ENCODE peak calls at places on chromosomes 11 and 22, in ten cellular contexts. T, M, H, W, F, G, L, Y, Q and X are unnamed samples.

GRCh38 chr22:35631597-35631996 is 14.5 kb upstream of the MB start:
- DNase-seq in H (no peak), G (peak; percentile 41), Q (peak; percentile 28), Y (peak; percentile 92), T (peak; percentile 53), M (no peak), W (no peak), L (no peak), F (peak; percentile 73), X (no peak)

GRCh38 chr11:75339685-75340409 is 11.6 kb downstream of the ARRB1 start:
- DNase-seq in H (no peak), Y (no peak), Q (peak; percentile 43), L (no peak), T (no peak), M (no peak), W (no peak), F (no peak), G (no peak), X (no peak)

GRCh38 chr11:10878408-10879214 is 20.8 kb upstream of the ZBED5 start:
- DNase-seq in G (no peak), W (no peak), M (peak; percentile 17), H (peak; percentile 47), Y (peak; percentile 91), T (no peak), Q (peak; percentile 23), L (no peak), F (no peak), X (no peak)

GRCh38 chr22:24706050-24706449 is 68.5 kb downstream of the PIWIL3 start:
- DNase-seq in G (no peak), F (no peak), Y (peak; percentile 81), T (no peak), W (no peak), L (no peak), H (no peak), M (no peak), Q (no peak), X (no peak)

GRCh38 chr11:104663190-104664140 is 234.8 kb downstream of the CASP12 start:
- DNase-seq in M (no peak), W (no peak), Q (no peak), L (no peak), Y (no peak), T (no peak), H (no peak), F (no peak), G (no peak), X (no peak)

GRCh38 chr11:76653674-76654309 is 16.8 kb downstream of the LRRC32 start:
- DNase-seq in M (no peak), H (no peak), F (no peak), L (no peak), Q (no peak), W (no peak), T (peak; percentile 82), Y (no peak), G (no peak), X (no peak)

GRCh38 chr11:26953770-26954392 is 40.0 kb upstream of the FIBIN start:
- DNase-seq in T (no peak), M (no peak), Y (no peak), L (no peak), W (no peak), Q (no peak), F (no peak), G (no peak), H (no peak), X (no peak)

GRCh38 chr22:39518996-39519680 is 1.2 kb upstream of the ATF4 start:
- DNase-seq in L (no peak), Q (peak; percentile 23), M (no peak), F (no peak), T (no peak), H (no peak), W (no peak), Y (no peak), G (no peak), X (no peak)

GRCh38 chr22:48821346-48822186 is 1006.1 kb downstream of the BRD1 start:
- DNase-seq in F (no peak), L (no peak), W (no peak), M (no peak), Q (no peak), Y (peak; percentile 1), H (no peak), T (no peak), G (no peak), X (no peak)

GRCh38 chr11:31808721-31809542 is 2.2 kb downstream of the PAX6 start:
- DNase-seq in M (no peak), W (no peak), F (peak; percentile 15), Y (peak; percentile 22), G (no peak), T (no peak), H (no peak), L (no peak), Q (no peak), X (no peak)

GRCh38 chr11:19352072-19352735 is 111.5 kb upstream of the E2F8 start:
- DNase-seq in M (no peak), H (no peak), F (no peak), W (no peak), L (no peak), Q (no peak), G (no peak), T (no peak), Y (no peak), X (no peak)

GRCh38 chr11:32184057-32185055 is 93.5 kb downstream of the RCN1 start:
- DNase-seq in M (no peak), H (no peak), G (no peak), F (no peak), Y (no peak), L (no peak), T (no peak), Q (peak; percentile 35), W (no peak), X (no peak)

GRCh38 chr11:76600124-76600655 is 70.4 kb downstream of the LRRC32 start:
- DNase-seq in T (no peak), G (no peak), F (no peak), Y (no peak), Q (no peak), M (no peak), W (no peak), L (no peak), H (no peak), X (peak; percentile 57)

GRCh38 chr22:33841281-33842005 is 78.8 kb downstream of the LARGE1 start:
- DNase-seq in L (no peak), F (no peak), H (no peak), Y (no peak), M (no peak), G (no peak), W (no peak), T (no peak), Q (no peak), X (no peak)

GRCh38 chr11:120547871-120548681 is 36.5 kb downstream of the GRIK4 start:
- DNase-seq in T (peak; percentile 90), Y (peak; percentile 59), G (no peak), H (no peak), F (peak; percentile 81), W (peak; percentile 77), L (no peak), M (peak; percentile 22), Q (peak; percentile 90), X (peak; percentile 59)

GRCh38 chr11:72336163-72336562 is 92.2 kb upstream of the PHOX2A start:
- DNase-seq in Q (no peak), L (no peak), F (no peak), M (no peak), Y (no peak), T (no peak), W (no peak), G (peak; percentile 7), H (no peak), X (no peak)

GRCh38 chr11:110085255-110085838 is 7.8 kb upstream of the ZC3H12C start:
- DNase-seq in H (no peak), Q (no peak), Y (no peak), L (no peak), G (no peak), F (no peak), M (no peak), T (no peak), W (no peak), X (no peak)

GRCh38 chr11:63888170-63889086 is 28.5 kb downstream of the RCOR2 start:
- DNase-seq in Y (peak; percentile 84), L (no peak), F (peak; percentile 90), Q (peak; percentile 15), H (peak; percentile 75), G (peak; percentile 50), W (peak; percentile 24), T (peak; percentile 71), M (peak; percentile 80), X (peak; percentile 25)

GRCh38 chr22:49278357-49278756 is 549.3 kb downstream of the BRD1 start:
- DNase-seq in H (no peak), W (no peak), Y (no peak), L (no peak), T (no peak), G (no peak), Q (no peak), F (no peak), M (no peak), X (no peak)

GRCh38 chr11:2885676-2886081 is at the start of gene CDKN1C:
- DNase-seq in F (peak; percentile 92), Y (peak; percentile 88), Q (peak; percentile 85), G (peak; percentile 78), H (peak; percentile 84), L (peak; percentile 83), T (peak; percentile 93), W (peak; percentile 73), M (peak; percentile 81), X (peak; percentile 95)

GRCh38 chr22:22855617-22856308 is 31.9 kb upstream of the IGLL5 start:
- DNase-seq in Q (no peak), F (no peak), Y (peak; percentile 75), W (no peak), T (no peak), L (peak; percentile 36), H (no peak), M (no peak), G (peak; percentile 27), X (no peak)